ENCODE peak calls at places on chromosomes 2 and 18, in six cellular contexts. One of them, this sample, is unnamed.

GRCh38 chr2:72803626-72804320 is 22.1 kb downstream of the EXOC6B start:
- DNase-seq in anterior cingulate cortex: no peak
- DNase-seq in K562: no peak
- DNase-seq in NCI-H1092 treated with DMSO at 0.1 percent for 48 hours: no peak
- DNase-seq in HEK293T: no peak
- DNase-seq in MM.1S: no peak
- DNase-seq in this sample: no peak

GRCh38 chr2:24816884-24817283 is 23.7 kb downstream of the CENPO start:
- DNase-seq in NCI-H1092 treated with DMSO at 0.1 percent for 48 hours: no peak
- DNase-seq in K562: peak; percentile 70
- DNase-seq in anterior cingulate cortex: no peak
- DNase-seq in MM.1S: no peak
- DNase-seq in HEK293T: no peak
- DNase-seq in this sample: peak; percentile 88

GRCh38 chr2:182642328-182642727 is 73.7 kb upstream of the DNAJC10 start:
- DNase-seq in anterior cingulate cortex: no peak
- DNase-seq in MM.1S: peak; percentile 21
- DNase-seq in K562: peak; percentile 61
- DNase-seq in NCI-H1092 treated with DMSO at 0.1 percent for 48 hours: no peak
- DNase-seq in HEK293T: peak; percentile 64
- DNase-seq in this sample: peak; percentile 60

GRCh38 chr2:121211251-121211650 is 73.8 kb downstream of the TFCP2L1 start:
- DNase-seq in K562: no peak
- DNase-seq in anterior cingulate cortex: no peak
- DNase-seq in NCI-H1092 treated with DMSO at 0.1 percent for 48 hours: no peak
- DNase-seq in MM.1S: no peak
- DNase-seq in HEK293T: no peak
- DNase-seq in this sample: no peak

GRCh38 chr2:75465317-75465998 is 95.3 kb downstream of the EVA1A start:
- DNase-seq in HEK293T: peak; percentile 12
- DNase-seq in NCI-H1092 treated with DMSO at 0.1 percent for 48 hours: peak; percentile 27
- DNase-seq in K562: no peak
- DNase-seq in anterior cingulate cortex: no peak
- DNase-seq in MM.1S: no peak
- DNase-seq in this sample: peak; percentile 25

GRCh38 chr18:13216732-13217465 is 1.7 kb upstream of the LDLRAD4 start:
- DNase-seq in anterior cingulate cortex: no peak
- DNase-seq in K562: no peak
- DNase-seq in NCI-H1092 treated with DMSO at 0.1 percent for 48 hours: peak; percentile 8
- DNase-seq in MM.1S: peak; percentile 33
- DNase-seq in HEK293T: peak; percentile 39
- DNase-seq in this sample: no peak

GRCh38 chr2:46490521-46491141 is 11.3 kb downstream of the TMEM247 start:
- DNase-seq in K562: no peak
- DNase-seq in MM.1S: no peak
- DNase-seq in anterior cingulate cortex: peak; percentile 65
- DNase-seq in HEK293T: no peak
- DNase-seq in NCI-H1092 treated with DMSO at 0.1 percent for 48 hours: no peak
- DNase-seq in this sample: no peak

GRCh38 chr2:187165936-187166335 is 282.1 kb downstream of the CALCRL start:
- DNase-seq in K562: no peak
- DNase-seq in NCI-H1092 treated with DMSO at 0.1 percent for 48 hours: no peak
- DNase-seq in HEK293T: no peak
- DNase-seq in MM.1S: no peak
- DNase-seq in anterior cingulate cortex: no peak
- DNase-seq in this sample: no peak

GRCh38 chr2:129922571-129923264 is 56.7 kb upstream of the RAB6C start:
- DNase-seq in NCI-H1092 treated with DMSO at 0.1 percent for 48 hours: peak; percentile 14
- DNase-seq in K562: no peak
- DNase-seq in anterior cingulate cortex: no peak
- DNase-seq in MM.1S: peak; percentile 71
- DNase-seq in HEK293T: no peak
- DNase-seq in this sample: no peak

GRCh38 chr2:167127135-167127534 is 238.9 kb downstream of the XIRP2 start:
- DNase-seq in anterior cingulate cortex: no peak
- DNase-seq in K562: no peak
- DNase-seq in HEK293T: no peak
- DNase-seq in NCI-H1092 treated with DMSO at 0.1 percent for 48 hours: no peak
- DNase-seq in MM.1S: peak; percentile 12
- DNase-seq in this sample: peak; percentile 44

GRCh38 chr18:57205641-57206040 is 58.8 kb downstream of the BOD1L2 start:
- DNase-seq in K562: no peak
- DNase-seq in anterior cingulate cortex: no peak
- DNase-seq in MM.1S: no peak
- DNase-seq in NCI-H1092 treated with DMSO at 0.1 percent for 48 hours: no peak
- DNase-seq in HEK293T: no peak
- DNase-seq in this sample: no peak

GRCh38 chr2:203818656-203819055 is 48.9 kb upstream of the CTLA4 start:
- DNase-seq in anterior cingulate cortex: no peak
- DNase-seq in NCI-H1092 treated with DMSO at 0.1 percent for 48 hours: no peak
- DNase-seq in HEK293T: no peak
- DNase-seq in MM.1S: no peak
- DNase-seq in K562: no peak
- DNase-seq in this sample: no peak

GRCh38 chr2:226915846-226916360 is 80.0 kb downstream of the RHBDD1 start:
- DNase-seq in NCI-H1092 treated with DMSO at 0.1 percent for 48 hours: no peak
- DNase-seq in MM.1S: no peak
- DNase-seq in anterior cingulate cortex: no peak
- DNase-seq in HEK293T: no peak
- DNase-seq in K562: no peak
- DNase-seq in this sample: peak; percentile 16

GRCh38 chr2:158998486-158999248 is 30.2 kb downstream of the TANC1 start:
- DNase-seq in HEK293T: no peak
- DNase-seq in anterior cingulate cortex: no peak
- DNase-seq in MM.1S: no peak
- DNase-seq in K562: no peak
- DNase-seq in NCI-H1092 treated with DMSO at 0.1 percent for 48 hours: peak; percentile 9
- DNase-seq in this sample: peak; percentile 42

This sample was measured in brain microvascular endothelial cell.